ENCODE peak calls at places on chromosomes 6 and 20, in four cellular contexts. J is activated naive CD8-positive, alpha-beta T cell treated with anti-CD3 and anti-CD28 coated beads, Interleukin-2, amount 50 U/mL, for 16 hours; Q is AG10803; V is COR-L47. U is an unnamed sample.

GRCh38 chr6:71420693-71421328 is 132.2 kb downstream of the OGFRL1 start:
- DNase-seq in J (no peak), Q (peak; percentile 96), V (peak; percentile 89), U (peak; percentile 96)

GRCh38 chr6:10300071-10300470 is 114.8 kb downstream of the TFAP2A start:
- DNase-seq in J (no peak), Q (no peak), V (no peak), U (no peak)

GRCh38 chr6:107304421-107305025 is 154.8 kb downstream of the PDSS2 start:
- DNase-seq in J (no peak), Q (peak; percentile 47), V (no peak), U (no peak)

GRCh38 chr20:40511478-40511877 is 177.6 kb downstream of the MAFB start:
- DNase-seq in J (no peak), Q (peak; percentile 96), V (no peak), U (no peak)

GRCh38 chr6:163825033-163825432 is 410.5 kb downstream of the QKI start:
- DNase-seq in J (no peak), Q (peak; percentile 21), V (no peak), U (no peak)

GRCh38 chr6:20038805-20039204 is 173.5 kb downstream of the MBOAT1 start:
- DNase-seq in J (no peak), Q (peak; percentile 24), V (no peak), U (peak; percentile 64)

GRCh38 chr6:30357678-30358339 is 12.9 kb downstream of the RPP21 start:
- DNase-seq in J (no peak), Q (peak; percentile 71), V (peak; percentile 58), U (peak; percentile 82)

GRCh38 chr6:111113731-111114438 is 26.6 kb downstream of the SLC16A10 start:
- DNase-seq in J (peak; percentile 13), Q (peak; percentile 34), V (no peak), U (peak; percentile 25)

GRCh38 chr6:17115251-17116089 is 13.6 kb downstream of the STMND1 start:
- DNase-seq in J (no peak), Q (peak; percentile 94), V (no peak), U (peak; percentile 82)

GRCh38 chr6:183668-184067 is 108.6 kb upstream of the DUSP22 start:
- DNase-seq in J (no peak), Q (no peak), V (no peak), U (no peak)

GRCh38 chr20:43721429-43722152 is 5.2 kb downstream of the GTSF1L start:
- DNase-seq in J (no peak), Q (no peak), V (peak; percentile 76), U (no peak)

GRCh38 chr6:3325210-3325609 is 66.5 kb downstream of the PSMG4 start:
- DNase-seq in J (no peak), Q (peak; percentile 59), V (no peak), U (no peak)

GRCh38 chr20:46572181-46572580 is 21.7 kb upstream of the OCSTAMP start:
- DNase-seq in J (no peak), Q (no peak), V (peak; percentile 44), U (no peak)

GRCh38 chr6:35363293-35363750 is 21.0 kb downstream of the PPARD start:
- DNase-seq in J (no peak), Q (peak; percentile 65), V (peak; percentile 6), U (peak; percentile 88)

GRCh38 chr6:138512615-138513014 is 13.3 kb upstream of the NHSL1 start:
- DNase-seq in J (no peak), Q (no peak), V (no peak), U (no peak)

GRCh38 chr20:1013566-1014340 is 11.6 kb upstream of the RSPO4 start:
- DNase-seq in J (no peak), Q (no peak), V (no peak), U (no peak)

GRCh38 chr6:25454141-25454540 is 175.0 kb downstream of the CARMIL1 start:
- DNase-seq in J (no peak), Q (peak; percentile 17), V (no peak), U (no peak)

GRCh38 chr20:50450961-50451752 is 59.0 kb upstream of the PTPN1 start:
- DNase-seq in J (no peak), Q (peak; percentile 63), V (no peak), U (peak; percentile 96)

GRCh38 chr20:60147004-60147403 is 188.8 kb downstream of the CDH26 start:
- DNase-seq in J (no peak), Q (no peak), V (no peak), U (no peak)

GRCh38 chr6:128519132-128519930 is 1.1 kb downstream of the PTPRK start:
- DNase-seq in J (peak; percentile 0), Q (peak; percentile 50), V (peak; percentile 40), U (peak; percentile 59)

GRCh38 chr6:161598896-161599295 is 325.0 kb upstream of the AGPAT4 start:
- DNase-seq in J (no peak), Q (peak; percentile 2), V (no peak), U (no peak)

GRCh38 chr20:56922497-56922896 is 293.4 kb downstream of the TFAP2C start:
- DNase-seq in J (no peak), Q (no peak), V (no peak), U (no peak)

GRCh38 chr20:64080013-64080812 is at the start of gene OPRL1:
- DNase-seq in J (no peak), Q (no peak), V (no peak), U (no peak)

GRCh38 chr20:41432620-41433602 is 66.3 kb upstream of the EMILIN3 start:
- DNase-seq in J (no peak), Q (no peak), V (no peak), U (no peak)

GRCh38 chr6:147268254-147268653 is 64.0 kb downstream of the STXBP5 start:
- DNase-seq in J (no peak), Q (peak; percentile 29), V (no peak), U (peak; percentile 18)

GRCh38 chr6:46022110-46022948 is 6.7 kb upstream of the CLIC5 start:
- DNase-seq in J (no peak), Q (no peak), V (no peak), U (no peak)

GRCh38 chr6:98695076-98695816 is 139.1 kb upstream of the POU3F2 start:
- DNase-seq in J (no peak), Q (no peak), V (no peak), U (no peak)

GRCh38 chr20:49167811-49168507 is 20.2 kb downstream of the STAU1 start:
- DNase-seq in J (no peak), Q (peak; percentile 57), V (no peak), U (peak; percentile 56)

GRCh38 chr6:139303176-139303575 is 11.4 kb upstream of the TXLNB start:
- DNase-seq in J (no peak), Q (no peak), V (no peak), U (no peak)

GRCh38 chr6:158066161-158066781 is 84.6 kb downstream of the SYNJ2 start:
- DNase-seq in J (no peak), Q (no peak), V (no peak), U (no peak)

GRCh38 chr6:159181914-159182313 is 12.7 kb downstream of the FNDC1 start:
- DNase-seq in J (no peak), Q (no peak), V (no peak), U (no peak)

U was measured in fibroblast of villous mesenchyme.